ENCODE peak calls at places on chromosomes 5 and 9, in four cellular contexts. B is GM12878, Q is HepG2, H is K562. N is an unnamed sample.

GRCh38 chr5:56608216-56608925 is 207.0 kb upstream of the MAP3K1 start:
- DNase-seq in B (no peak), Q (no peak), H (no peak), N (no peak)

GRCh38 chr9:123997665-123998277 is 13.8 kb upstream of the LHX2 start:
- DNase-seq in B (peak), Q (no peak), H (no peak), N (peak)

GRCh38 chr9:99264070-99264469 is 42.0 kb downstream of the SEC61B start:
- DNase-seq in B (no peak), Q (no peak), H (peak), N (peak)

GRCh38 chr5:122704247-122705036 is 70.4 kb upstream of the SNX2 start:
- DNase-seq in B (no peak), Q (peak), H (peak), N (no peak)

GRCh38 chr9:133591985-133592384 is 17.2 kb downstream of the FAM163B start:
- DNase-seq in B (no peak), Q (no peak), H (no peak), N (no peak)

GRCh38 chr9:126666155-126666803 is 52.6 kb downstream of the LMX1B start:
- DNase-seq in B (peak), Q (no peak), H (peak), N (no peak)

GRCh38 chr9:106860731-106861584 is 2.0 kb upstream of the ZNF462 start:
- DNase-seq in B (no peak), Q (no peak), H (no peak), N (peak)

GRCh38 chr9:134204041-134204440 is 39.7 kb upstream of the RNU6ATAC start:
- DNase-seq in B (no peak), Q (no peak), H (no peak), N (no peak)

GRCh38 chr9:36876056-36876455 is 158.0 kb downstream of the PAX5 start:
- DNase-seq in B (no peak), Q (no peak), H (no peak), N (no peak)

GRCh38 chr5:56302027-56302426 is 68.9 kb upstream of the ANKRD55 start:
- DNase-seq in B (no peak), Q (peak), H (no peak), N (no peak)

GRCh38 chr5:56099346-56099745 is 104.6 kb upstream of the IL6ST start:
- DNase-seq in B (no peak), Q (peak), H (no peak), N (no peak)

GRCh38 chr5:173789031-173789920 is 98.9 kb upstream of the CPEB4 start:
- DNase-seq in B (no peak), Q (peak), H (no peak), N (no peak)

GRCh38 chr5:108168915-108169314 is 213.0 kb downstream of the FBXL17 start:
- DNase-seq in B (no peak), Q (no peak), H (no peak), N (no peak)

GRCh38 chr9:113675475-113675941 is 200.6 kb upstream of the ZNF618 start:
- DNase-seq in B (no peak), Q (no peak), H (peak), N (no peak)

GRCh38 chr9:81132318-81132717 is 557.0 kb downstream of the TLE1 start:
- DNase-seq in B (no peak), Q (no peak), H (no peak), N (no peak)

GRCh38 chr9:35029241-35029640 is 39.7 kb downstream of the DNAJB5 start:
- DNase-seq in B (no peak), Q (no peak), H (no peak), N (no peak)

GRCh38 chr5:16980983-16981382 is 44.9 kb upstream of the MYO10 start:
- DNase-seq in B (no peak), Q (no peak), H (no peak), N (no peak)

GRCh38 chr5:166068547-166069335 is 2222.7 kb upstream of the WWC1 start:
- DNase-seq in B (no peak), Q (no peak), H (no peak), N (no peak)

GRCh38 chr9:95181226-95181818 is 136.2 kb downstream of the FANCC start:
- DNase-seq in B (no peak), Q (no peak), H (no peak), N (no peak)

GRCh38 chr5:116359575-116359974 is 215.0 kb downstream of the SEMA6A start:
- DNase-seq in B (no peak), Q (no peak), H (no peak), N (no peak)

GRCh38 chr9:135746565-135746964 is 44.6 kb downstream of the KCNT1 start:
- DNase-seq in B (no peak), Q (no peak), H (no peak), N (no peak)

GRCh38 chr9:121772600-121773285 is 121.3 kb downstream of the DAB2IP start:
- DNase-seq in B (no peak), Q (no peak), H (no peak), N (no peak)

GRCh38 chr5:127517110-127517479 is 345 bp upstream of the PRRC1 start:
- DNase-seq in B (peak), Q (peak), H (no peak), N (no peak)

GRCh38 chr9:85079374-85079773 is 409.8 kb downstream of the NTRK2 start:
- DNase-seq in B (no peak), Q (no peak), H (no peak), N (no peak)

GRCh38 chr5:91586232-91586631 is 203.1 kb upstream of the ARRDC3 start:
- DNase-seq in B (no peak), Q (peak), H (no peak), N (no peak)

GRCh38 chr9:79731483-79731882 is 159.7 kb downstream of the TLE4 start:
- DNase-seq in B (peak), Q (no peak), H (no peak), N (no peak)

GRCh38 chr5:42988568-42988967 is 51.6 kb downstream of the ANXA2R start:
- DNase-seq in B (no peak), Q (no peak), H (no peak), N (no peak)

GRCh38 chr9:98637381-98637780 is 71.4 kb downstream of the GABBR2 start:
- DNase-seq in B (no peak), Q (no peak), H (no peak), N (no peak)

GRCh38 chr5:137560414-137560813 is 61.3 kb upstream of the SPOCK1 start:
- DNase-seq in B (no peak), Q (no peak), H (no peak), N (no peak)

GRCh38 chr5:125486634-125487033 is 740.2 kb upstream of the ZNF608 start:
- DNase-seq in B (no peak), Q (no peak), H (no peak), N (no peak)

GRCh38 chr9:108521063-108521462 is 334.7 kb downstream of the ACTL7B start:
- DNase-seq in B (no peak), Q (no peak), H (no peak), N (no peak)

GRCh38 chr5:138936225-138936967 is 61.3 kb upstream of the LRRTM2 start:
- DNase-seq in B (no peak), Q (no peak), H (no peak), N (no peak)
- TF ChIP-seq CBFB in B (no peak), Q (no peak), H (no peak), N (no peak)

DNA sequence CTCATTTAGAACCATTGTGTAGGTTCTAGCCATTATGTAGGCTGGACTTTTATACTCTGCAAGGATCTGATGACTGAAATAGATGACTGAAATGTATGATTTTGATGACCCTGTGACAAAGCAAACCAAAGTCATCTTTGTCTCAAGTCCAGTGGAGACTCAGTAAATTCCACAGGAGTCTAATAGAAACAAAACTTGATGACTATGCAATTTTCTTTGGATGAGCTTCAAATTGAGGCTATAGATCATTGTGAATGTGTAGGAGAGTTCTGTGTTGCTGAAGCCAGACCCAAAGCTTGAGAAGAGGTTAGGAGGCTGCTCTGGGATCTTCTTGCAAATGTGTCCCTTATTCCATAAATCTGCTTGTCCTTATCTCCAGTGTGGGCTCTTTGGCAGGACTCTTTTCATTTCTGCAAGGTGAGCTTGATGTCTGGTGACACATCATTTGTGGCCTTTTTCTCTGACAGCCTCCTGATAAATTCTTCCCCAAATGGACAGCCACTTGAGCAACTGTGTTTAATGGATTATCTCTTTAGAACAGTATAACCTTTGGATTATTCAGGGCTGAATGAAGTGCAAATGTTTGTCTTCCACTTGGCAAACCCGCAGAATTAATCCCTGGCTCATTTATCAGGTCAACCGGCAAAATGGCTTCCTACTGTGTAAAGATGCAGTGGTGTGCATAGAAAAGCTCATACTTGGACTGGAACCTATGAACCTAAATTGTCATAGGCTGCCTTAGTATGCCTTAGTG is 235.1 kb upstream of the ANKH start:
- DNase-seq in B (no peak), Q (no peak), H (no peak), N (no peak)
- TF ChIP-seq CBFB in B (no peak), Q (no peak), H (no peak), N (no peak)

GRCh38 chr5:6495433-6496206 is 47.0 kb downstream of the UBE2QL1 start:
- DNase-seq in B (no peak), Q (peak), H (no peak), N (no peak)
- TF ChIP-seq CBFB in B (no peak), Q (no peak), H (no peak), N (no peak)

DNA sequence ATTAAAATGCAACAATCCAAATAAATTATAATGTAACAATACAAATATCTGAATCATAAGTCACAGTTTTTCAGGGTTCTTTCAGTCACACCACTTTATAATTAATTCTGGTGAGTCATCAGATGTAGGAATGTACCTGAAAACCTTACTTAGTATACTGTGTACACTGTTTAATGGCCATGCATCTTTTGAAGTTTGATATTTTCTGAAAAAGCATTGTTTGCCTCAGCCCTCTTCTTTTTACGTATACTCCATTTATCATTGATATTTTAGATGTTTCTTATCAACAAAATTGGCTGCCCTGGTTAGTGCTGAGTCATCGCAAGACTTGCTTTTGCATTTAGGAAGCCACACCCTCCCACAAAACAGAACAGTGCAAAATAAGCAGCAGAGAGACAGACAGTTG is 218.6 kb downstream of the PJA2 start:
- DNase-seq in B (no peak), Q (no peak), H (peak), N (no peak)
- TF ChIP-seq CBFB in B (no peak), Q (no peak), H (no peak), N (no peak)

GRCh38 chr9:116002181-116002580 is 151.4 kb upstream of the PAPPA start:
- DNase-seq in B (no peak), Q (no peak), H (no peak), N (no peak)

GRCh38 chr9:115999498-115999897 is 154.1 kb upstream of the PAPPA start:
- DNase-seq in B (no peak), Q (no peak), H (no peak), N (no peak)

GRCh38 chr9:115998661-115999060 is 154.9 kb upstream of the PAPPA start:
- DNase-seq in B (no peak), Q (no peak), H (no peak), N (no peak)

GRCh38 chr9:116002624-116003023 is 151.0 kb upstream of the PAPPA start:
- DNase-seq in B (no peak), Q (no peak), H (no peak), N (no peak)

DNA sequence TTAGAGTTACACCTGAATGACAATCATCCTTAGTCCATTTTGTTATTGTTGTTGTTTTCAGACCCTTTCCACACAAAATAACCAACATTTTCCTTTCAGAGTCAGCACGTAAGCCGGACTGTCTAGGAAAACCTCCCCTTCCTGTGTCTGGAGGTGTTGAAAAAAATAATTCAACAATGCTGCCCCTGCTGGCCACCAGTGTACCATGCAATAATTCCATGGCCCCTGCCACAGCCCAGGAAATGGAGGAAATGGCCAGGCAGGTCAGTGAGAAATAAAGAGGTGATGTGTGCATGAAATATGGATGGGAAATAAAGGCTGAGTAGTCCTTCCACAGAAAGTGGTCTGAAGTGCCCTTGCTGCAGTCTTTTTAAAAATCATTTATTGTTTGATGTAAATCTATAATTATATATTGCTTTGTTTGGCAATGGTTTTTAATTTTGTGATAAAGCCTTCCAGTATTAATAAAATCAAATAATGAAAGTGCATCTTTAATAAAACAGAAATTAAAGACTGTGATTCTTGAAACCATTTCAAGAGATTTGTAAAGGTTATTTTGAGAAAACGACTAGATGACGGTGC is 152.8 kb upstream of the PAPPA start:
- DNase-seq in B (no peak), Q (peak), H (peak), N (peak)
- TF ChIP-seq CBFB in B (no peak), Q (no peak), H (no peak), N (no peak)